ENCODE peak calls at places on chromosomes 7 and 10, in four cellular contexts. L is GM12878, N is HepG2, A is K562. Q is an unnamed sample.

GRCh38 chr7:26508917-26509316 is 217.3 kb downstream of the SNX10 start:
- DNase-seq in L (no peak), N (no peak), A (no peak), Q (peak)

GRCh38 chr7:121406-121805 is 71.0 kb upstream of the FAM20C start:
- DNase-seq in L (no peak), N (no peak), A (no peak), Q (peak)

GRCh38 chr10:128855656-128856428 is 611.2 kb upstream of the MGMT start:
- DNase-seq in L (no peak), N (no peak), A (no peak), Q (no peak)

GRCh38 chr7:135159359-135160087 is 11.0 kb downstream of the CYREN start:
- DNase-seq in L (no peak), N (no peak), A (peak), Q (no peak)

GRCh38 chr7:6228865-6229264 is 43.6 kb downstream of the CYTH3 start:
- DNase-seq in L (peak), N (no peak), A (peak), Q (no peak)

GRCh38 chr7:42099837-42100508 is 137.0 kb downstream of the GLI3 start:
- DNase-seq in L (no peak), N (no peak), A (no peak), Q (no peak)

GRCh38 chr7:77269360-77270075 is 69.9 kb upstream of the FGL2 start:
- DNase-seq in L (peak), N (no peak), A (no peak), Q (no peak)

GRCh38 chr7:2715341-2716231 is 27.6 kb downstream of the AMZ1 start:
- DNase-seq in L (no peak), N (no peak), A (no peak), Q (no peak)

GRCh38 chr10:112295853-112296830 is 12.9 kb downstream of the TECTB start:
- DNase-seq in L (no peak), N (peak), A (no peak), Q (no peak)

GRCh38 chr10:1268856-1269255 is 212.7 kb downstream of the WDR37 start:
- DNase-seq in L (no peak), N (no peak), A (peak), Q (peak)

GRCh38 chr7:155722118-155722517 is 77.7 kb downstream of the RBM33 start:
- DNase-seq in L (peak), N (no peak), A (no peak), Q (no peak)

GRCh38 chr10:32650246-32650655 is 204.3 kb downstream of the CCDC7 start:
- DNase-seq in L (peak), N (no peak), A (no peak), Q (peak)

GRCh38 chr7:27708485-27708884 is 31.5 kb upstream of the TAX1BP1 start:
- DNase-seq in L (no peak), N (no peak), A (no peak), Q (no peak)

GRCh38 chr7:75662579-75663301 is 76.0 kb downstream of the HIP1 start:
- DNase-seq in L (peak), N (no peak), A (no peak), Q (no peak)

GRCh38 chr7:48938539-48938938 is 14.2 kb downstream of the CDC14C start:
- DNase-seq in L (no peak), N (no peak), A (no peak), Q (no peak)

GRCh38 chr10:121900443-121901174 is 27.2 kb downstream of the ATE1 start:
- DNase-seq in L (no peak), N (peak), A (peak), Q (peak)

GRCh38 chr7:94087664-94088352 is 83.7 kb upstream of the BET1 start:
- DNase-seq in L (peak), N (peak), A (peak), Q (peak)

GRCh38 chr10:128779457-128779856 is 653.2 kb upstream of the MKI67 start:
- DNase-seq in L (no peak), N (no peak), A (no peak), Q (no peak)

GRCh38 chr7:90708841-90709317 is 112.8 kb downstream of the CDK14 start:
- DNase-seq in L (peak), N (peak), A (no peak), Q (peak)

GRCh38 chr10:122186822-122187810 is 84.0 kb upstream of the BTBD16 start:
- DNase-seq in L (no peak), N (no peak), A (no peak), Q (no peak)

GRCh38 chr10:114779803-114780609 is 41.6 kb upstream of the FHIP2A start:
- DNase-seq in L (no peak), N (peak), A (no peak), Q (no peak)

GRCh38 chr10:26890956-26891355 is 30.2 kb upstream of the ABI1 start:
- DNase-seq in L (no peak), N (peak), A (no peak), Q (peak)

GRCh38 chr7:152859781-152860191 is 100.2 kb downstream of the ACTR3B start:
- DNase-seq in L (no peak), N (peak), A (peak), Q (peak)

GRCh38 chr7:66140924-66141323 is 26.3 kb downstream of the CRCP start:
- DNase-seq in L (no peak), N (no peak), A (no peak), Q (peak)

GRCh38 chr7:47482013-47482761 is 99.7 kb downstream of the TNS3 start:
- DNase-seq in L (no peak), N (no peak), A (peak), Q (no peak)

GRCh38 chr7:142481548-142481947 is 223.7 kb upstream of the PRSS58 start:
- DNase-seq in L (no peak), N (no peak), A (no peak), Q (peak)

GRCh38 chr7:139714163-139714901 is 63.5 kb downstream of the HIPK2 start:
- DNase-seq in L (no peak), N (no peak), A (no peak), Q (no peak)

GRCh38 chr7:111855842-111856227 is 293.5 kb upstream of the IMMP2L start:
- DNase-seq in L (no peak), N (no peak), A (no peak), Q (peak)

GRCh38 chr10:101238732-101239105 is 9.5 kb upstream of the LBX1 start:
- DNase-seq in L (no peak), N (no peak), A (peak), Q (peak)

GRCh38 chr10:86938260-86938659 is 19.2 kb downstream of the MMRN2 start:
- DNase-seq in L (no peak), N (no peak), A (no peak), Q (no peak)

GRCh38 chr7:41428330-41428729 is 274.6 kb downstream of the INHBA start:
- DNase-seq in L (no peak), N (no peak), A (no peak), Q (no peak)

GRCh38 chr7:1969459-1970284 is 263.1 kb downstream of the MAD1L1 start:
- DNase-seq in L (no peak), N (no peak), A (no peak), Q (no peak)

DNA sequence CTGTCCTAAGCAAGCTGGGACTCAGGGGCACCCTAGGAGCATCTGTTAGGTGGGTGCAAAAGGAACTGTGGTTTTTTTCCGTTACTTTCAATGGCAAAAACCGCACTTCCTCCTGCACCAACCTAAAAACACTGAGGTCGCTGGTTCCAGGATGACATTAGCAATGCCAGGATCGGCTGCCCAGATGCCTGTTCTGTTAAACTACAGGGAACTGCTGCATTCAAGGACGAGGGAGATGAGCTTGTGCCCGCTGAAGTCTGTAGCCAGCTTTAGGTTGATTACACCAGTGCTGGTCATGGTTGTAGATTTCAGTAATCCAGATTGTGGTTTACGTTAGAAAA is 181.4 kb upstream of the PFKP start:
- DNase-seq in L (no peak), N (no peak), A (no peak), Q (no peak)
- TF ChIP-seq EZH2 in L (no peak), N (no peak), A (no peak), Q (no peak)

GRCh38 chr7:44083796-44084195 is 1.5 kb upstream of the POLM start:
- DNase-seq in L (no peak), N (no peak), A (no peak), Q (no peak)

GRCh38 chr7:44084695-44085094 is 2.4 kb upstream of the POLM start:
- DNase-seq in L (no peak), N (no peak), A (no peak), Q (no peak)

GRCh38 chr7:44081266-44081748 is 1.0 kb downstream of the POLM start:
- DNase-seq in L (no peak), N (no peak), A (peak), Q (no peak)

GRCh38 chr7:44080686-44081265 is 1.6 kb downstream of the POLM start:
- DNase-seq in L (no peak), N (no peak), A (no peak), Q (no peak)

GRCh38 chr7:44082541-44083207 is 344 bp upstream of the POLM start:
- DNase-seq in L (peak), N (peak), A (peak), Q (peak)
- TF ChIP-seq REST in L (no peak), N (no peak), A (no peak), Q (no peak)

DNA sequence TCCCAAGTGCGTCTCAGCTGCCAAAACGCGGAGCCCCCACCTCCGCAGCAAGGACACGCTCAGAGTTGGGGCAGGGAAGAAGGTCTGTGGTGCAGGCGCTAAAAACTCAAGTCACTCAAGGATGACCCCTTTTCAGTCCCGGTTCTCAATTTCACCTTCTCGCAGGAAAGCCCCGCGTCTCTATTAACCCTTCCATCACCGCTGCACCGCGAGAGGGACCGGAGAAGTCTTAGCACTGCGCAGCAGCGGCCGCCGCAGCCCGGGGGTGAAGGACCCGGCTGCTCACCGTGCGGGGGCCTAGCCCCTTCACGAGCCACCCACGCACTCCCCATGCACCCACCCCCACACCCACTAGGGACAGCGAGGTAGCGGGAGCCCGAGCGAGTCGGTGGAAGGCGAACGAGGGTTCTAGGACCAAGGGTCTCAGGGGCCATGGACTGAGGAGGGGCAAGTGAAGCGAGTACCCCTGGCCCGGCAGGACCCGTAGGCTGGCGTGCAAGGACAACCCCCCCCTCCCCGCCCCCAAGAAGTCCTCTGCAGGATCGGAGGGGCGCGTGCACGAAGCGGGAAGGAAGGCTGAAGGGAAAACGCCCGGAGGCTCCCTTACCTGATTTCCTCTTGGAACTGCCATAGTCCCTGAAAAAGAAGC is 162.8 kb downstream of the SH3PXD2A start:
- DNase-seq in L (no peak), N (no peak), A (peak), Q (peak)
- TF ChIP-seq JUNB in L (no peak), N (no peak), A (no peak), Q (no peak)

GRCh38 chr10:103587073-103587472 is 93.6 kb downstream of the NEURL1 start:
- DNase-seq in L (no peak), N (no peak), A (no peak), Q (no peak)

GRCh38 chr10:103585011-103585405 is 91.5 kb downstream of the NEURL1 start:
- DNase-seq in L (no peak), N (no peak), A (no peak), Q (peak)

GRCh38 chr10:103583871-103584215 is 90.3 kb downstream of the NEURL1 start:
- DNase-seq in L (no peak), N (no peak), A (no peak), Q (no peak)

GRCh38 chr10:103582331-103583123 is 89.0 kb downstream of the NEURL1 start:
- DNase-seq in L (no peak), N (peak), A (no peak), Q (no peak)

DNA sequence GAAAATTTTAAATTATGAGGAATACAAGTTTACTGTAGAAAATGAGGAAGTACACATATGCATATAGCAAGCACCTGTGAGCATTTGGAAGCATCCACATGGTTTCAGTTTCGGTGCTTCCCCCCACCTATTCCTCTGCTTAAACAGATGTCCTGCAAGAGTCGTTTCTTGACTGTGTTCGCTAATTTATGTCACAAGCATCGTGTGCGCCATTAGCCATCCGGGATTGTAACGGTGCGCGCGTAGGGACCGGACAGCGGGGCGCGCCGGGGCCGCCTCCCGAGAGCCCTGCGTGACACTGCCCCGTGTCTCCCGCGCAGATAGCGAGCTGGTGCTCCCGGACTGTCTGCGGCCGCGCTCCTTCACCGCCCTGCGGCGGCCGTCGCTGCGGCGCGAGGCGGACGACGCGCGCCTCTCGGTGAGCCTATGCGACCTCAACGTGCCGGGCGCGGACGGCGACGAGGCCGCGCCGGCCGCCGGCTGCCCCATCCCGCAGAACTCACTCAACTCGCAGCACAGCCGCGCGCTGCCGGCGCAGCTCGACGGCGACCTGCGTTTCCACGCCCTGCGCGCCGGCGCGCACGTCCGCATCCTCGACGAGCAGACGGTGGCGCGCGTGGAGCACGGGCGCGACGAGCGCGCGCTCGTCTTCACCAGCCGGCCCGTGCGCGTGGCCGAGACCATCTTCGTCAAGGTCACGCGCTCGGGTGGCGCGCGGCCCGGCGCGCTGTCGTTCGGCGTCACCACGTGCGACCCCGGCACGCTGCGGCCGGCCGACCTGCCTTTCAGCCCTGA is 90.9 kb downstream of the NEURL1 start:
- DNase-seq in L (no peak), N (no peak), A (no peak), Q (peak)
- TF ChIP-seq EZH2 in L (no peak), N (no peak), A (no peak), Q (no peak)

GRCh38 chr10:61050120-61050745 is 106.2 kb upstream of the RHOBTB1 start:
- DNase-seq in L (no peak), N (no peak), A (no peak), Q (no peak)
- TF ChIP-seq REST in L (no peak), N (no peak), A (no peak), Q (no peak)

DNA sequence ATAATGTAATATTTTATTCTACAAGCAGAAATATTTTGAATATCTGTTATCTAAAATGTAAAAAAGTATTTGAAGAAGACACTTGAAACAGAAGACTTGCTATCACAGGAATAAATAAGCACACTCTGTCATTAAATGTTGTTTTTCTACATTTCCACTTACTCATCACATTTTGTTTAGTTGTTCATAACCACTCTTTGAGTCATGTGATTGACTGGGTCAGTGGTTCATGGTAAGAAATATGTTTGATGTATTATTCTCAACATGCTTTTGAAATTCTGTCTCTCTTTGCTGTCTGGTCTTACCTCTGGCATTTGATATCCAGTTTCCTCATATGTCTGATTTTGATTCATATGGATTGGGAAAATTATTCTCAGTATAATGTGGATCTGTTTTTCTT is 171.8 kb downstream of the SUGCT start:
- DNase-seq in L (no peak), N (no peak), A (no peak), Q (no peak)
- TF ChIP-seq JUNB in L (no peak), N (no peak), A (no peak), Q (no peak)

GRCh38 chr10:62813981-62814380 is 2.2 kb downstream of the EGR2 start:
- DNase-seq in L (no peak), N (no peak), A (no peak), Q (no peak)
- TF ChIP-seq EZH2 in L (no peak), N (no peak), A (no peak), Q (no peak)

GRCh38 chr10:50392966-50393718 is 141.8 kb upstream of the ASAH2 start:
- DNase-seq in L (no peak), N (peak), A (no peak), Q (no peak)

GRCh38 chr10:50394832-50395231 is 143.5 kb upstream of the ASAH2 start:
- DNase-seq in L (no peak), N (no peak), A (no peak), Q (no peak)

GRCh38 chr10:50393784-50394183 is 142.5 kb upstream of the ASAH2 start:
- DNase-seq in L (no peak), N (peak), A (no peak), Q (no peak)

GRCh38 chr10:50396491-50397311 is 145.4 kb upstream of the ASAH2 start:
- DNase-seq in L (no peak), N (no peak), A (no peak), Q (no peak)

DNA sequence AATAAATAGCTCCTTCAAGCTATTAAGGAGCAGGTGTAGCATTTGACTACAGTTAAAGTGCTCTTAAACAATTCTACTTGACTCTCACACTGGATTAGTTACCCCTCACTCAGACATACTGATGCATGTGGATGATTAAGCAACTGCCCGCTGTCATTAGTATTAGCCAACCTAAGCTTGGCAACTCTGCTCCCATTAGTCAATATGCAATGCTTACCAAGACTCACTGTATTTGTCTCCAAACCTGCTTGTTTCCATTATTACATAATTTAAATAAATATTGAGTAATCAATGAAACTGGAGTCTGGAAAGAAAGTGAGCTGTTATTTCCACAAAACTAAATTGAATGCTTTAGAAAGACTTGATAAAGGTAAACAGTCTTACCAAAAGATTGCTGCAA is 144.0 kb upstream of the ASAH2 start:
- DNase-seq in L (no peak), N (peak), A (no peak), Q (no peak)
- TF ChIP-seq REST in L (no peak), N (no peak), A (no peak), Q (no peak)

GRCh38 chr10:49053053-49053997 is 62.0 kb downstream of the VSTM4 start:
- DNase-seq in L (peak), N (no peak), A (no peak), Q (no peak)
- TF ChIP-seq JUNB in L (peak), N (no peak), A (no peak), Q (no peak)